ENCODE peak calls at places on chromosome 6, in five cellular contexts. One of them, this sample, is unnamed.

GRCh38 chr6:140988780-140989179 is 1143.9 kb upstream of the GJE1 start:
- DNase-seq in hepatocyte: no peak
- DNase-seq in posterior cingulate gyrus: no peak
- DNase-seq in iPS DF 6.9: no peak
- DNase-seq in colonic mucosa: no peak
- DNase-seq in this sample: no peak

GRCh38 chr6:147158881-147159280 is 45.3 kb upstream of the STXBP5 start:
- DNase-seq in hepatocyte: no peak
- DNase-seq in colonic mucosa: no peak
- DNase-seq in posterior cingulate gyrus: no peak
- DNase-seq in iPS DF 6.9: no peak
- DNase-seq in this sample: no peak

GRCh38 chr6:31842056-31842455 is 14.5 kb downstream of the HSPA1B start:
- DNase-seq in colonic mucosa: no peak
- DNase-seq in hepatocyte: no peak
- DNase-seq in iPS DF 6.9: no peak
- DNase-seq in posterior cingulate gyrus: no peak
- DNase-seq in this sample: no peak

GRCh38 chr6:7146079-7146828 is 38.5 kb downstream of the RREB1 start:
- DNase-seq in iPS DF 6.9: no peak
- DNase-seq in hepatocyte: peak
- DNase-seq in colonic mucosa: peak
- DNase-seq in posterior cingulate gyrus: no peak
- DNase-seq in this sample: no peak

GRCh38 chr6:27176096-27176495 is 71.4 kb upstream of the PRSS16 start:
- DNase-seq in iPS DF 6.9: no peak
- DNase-seq in colonic mucosa: no peak
- DNase-seq in posterior cingulate gyrus: no peak
- DNase-seq in hepatocyte: peak
- DNase-seq in this sample: no peak

GRCh38 chr6:41111017-41111416 is 38.2 kb downstream of the NFYA start:
- DNase-seq in hepatocyte: no peak
- DNase-seq in iPS DF 6.9: no peak
- DNase-seq in posterior cingulate gyrus: no peak
- DNase-seq in colonic mucosa: no peak
- DNase-seq in this sample: no peak

GRCh38 chr6:80437186-80437585 is 330.7 kb downstream of the BCKDHB start:
- DNase-seq in colonic mucosa: no peak
- DNase-seq in hepatocyte: no peak
- DNase-seq in iPS DF 6.9: no peak
- DNase-seq in posterior cingulate gyrus: no peak
- DNase-seq in this sample: no peak

GRCh38 chr6:146578054-146578453 is 20.7 kb upstream of the ADGB start:
- DNase-seq in colonic mucosa: no peak
- DNase-seq in hepatocyte: no peak
- DNase-seq in iPS DF 6.9: no peak
- DNase-seq in posterior cingulate gyrus: no peak
- DNase-seq in this sample: no peak

GRCh38 chr6:14826456-14826855 is 419.4 kb upstream of the JARID2 start:
- DNase-seq in colonic mucosa: peak
- DNase-seq in hepatocyte: no peak
- DNase-seq in posterior cingulate gyrus: no peak
- DNase-seq in iPS DF 6.9: no peak
- DNase-seq in this sample: no peak

GRCh38 chr6:71531006-71531405 is 242.4 kb downstream of the OGFRL1 start:
- DNase-seq in posterior cingulate gyrus: no peak
- DNase-seq in iPS DF 6.9: no peak
- DNase-seq in hepatocyte: no peak
- DNase-seq in colonic mucosa: no peak
- DNase-seq in this sample: no peak

GRCh38 chr6:16591681-16592549 is 169.3 kb downstream of the ATXN1 start:
- DNase-seq in hepatocyte: no peak
- DNase-seq in posterior cingulate gyrus: no peak
- DNase-seq in colonic mucosa: no peak
- DNase-seq in iPS DF 6.9: no peak
- DNase-seq in this sample: no peak

GRCh38 chr6:43334466-43335095 is 26.0 kb upstream of the CRIP3 start:
- DNase-seq in posterior cingulate gyrus: no peak
- DNase-seq in iPS DF 6.9: peak
- DNase-seq in hepatocyte: peak
- DNase-seq in colonic mucosa: peak
- DNase-seq in this sample: no peak

GRCh38 chr6:22804620-22805271 is 235.4 kb downstream of the HDGFL1 start:
- DNase-seq in hepatocyte: no peak
- DNase-seq in iPS DF 6.9: no peak
- DNase-seq in colonic mucosa: no peak
- DNase-seq in posterior cingulate gyrus: no peak
- DNase-seq in this sample: no peak

GRCh38 chr6:169502445-169502844 is 199.4 kb downstream of the WDR27 start:
- DNase-seq in colonic mucosa: no peak
- DNase-seq in hepatocyte: no peak
- DNase-seq in posterior cingulate gyrus: no peak
- DNase-seq in iPS DF 6.9: no peak
- DNase-seq in this sample: no peak

GRCh38 chr6:150354754-150355571 is 13.8 kb upstream of the IYD start:
- DNase-seq in colonic mucosa: no peak
- DNase-seq in posterior cingulate gyrus: no peak
- DNase-seq in hepatocyte: no peak
- DNase-seq in iPS DF 6.9: no peak
- DNase-seq in this sample: no peak

GRCh38 chr6:113855500-113856010 is 1.6 kb upstream of the MARCKS start:
- DNase-seq in hepatocyte: peak
- DNase-seq in iPS DF 6.9: no peak
- DNase-seq in colonic mucosa: peak
- DNase-seq in posterior cingulate gyrus: peak
- DNase-seq in this sample: no peak

GRCh38 chr6:128932061-128932460 is 49.1 kb downstream of the LAMA2 start:
- DNase-seq in iPS DF 6.9: no peak
- DNase-seq in hepatocyte: no peak
- DNase-seq in posterior cingulate gyrus: no peak
- DNase-seq in colonic mucosa: no peak
- DNase-seq in this sample: no peak

GRCh38 chr6:89260832-89261231 is 43.7 kb upstream of the GABRR1 start:
- DNase-seq in colonic mucosa: no peak
- DNase-seq in posterior cingulate gyrus: no peak
- DNase-seq in iPS DF 6.9: no peak
- DNase-seq in hepatocyte: peak
- DNase-seq in this sample: no peak

GRCh38 chr6:34240329-34241248 is 3.9 kb downstream of the HMGA1 start:
- DNase-seq in hepatocyte: no peak
- DNase-seq in colonic mucosa: peak
- DNase-seq in iPS DF 6.9: no peak
- DNase-seq in posterior cingulate gyrus: no peak
- DNase-seq in this sample: no peak

GRCh38 chr6:27591660-27592059 is 118.8 kb upstream of the ZNF184 start:
- DNase-seq in iPS DF 6.9: no peak
- DNase-seq in hepatocyte: peak
- DNase-seq in posterior cingulate gyrus: no peak
- DNase-seq in colonic mucosa: no peak
- DNase-seq in this sample: no peak

GRCh38 chr6:163760860-163761259 is 346.3 kb downstream of the QKI start:
- DNase-seq in posterior cingulate gyrus: no peak
- DNase-seq in iPS DF 6.9: no peak
- DNase-seq in colonic mucosa: no peak
- DNase-seq in hepatocyte: no peak
- DNase-seq in this sample: no peak

GRCh38 chr6:27777614-27778355 is 134.4 kb downstream of the OR2B2 start:
- DNase-seq in iPS DF 6.9: no peak
- DNase-seq in hepatocyte: no peak
- DNase-seq in posterior cingulate gyrus: no peak
- DNase-seq in colonic mucosa: no peak
- DNase-seq in this sample: no peak

GRCh38 chr6:24033284-24033683 is 92.7 kb upstream of the NRSN1 start:
- DNase-seq in hepatocyte: no peak
- DNase-seq in iPS DF 6.9: no peak
- DNase-seq in posterior cingulate gyrus: no peak
- DNase-seq in colonic mucosa: no peak
- DNase-seq in this sample: no peak

GRCh38 chr6:50711686-50712085 is 1.6 kb upstream of the TFAP2D start:
- DNase-seq in iPS DF 6.9: no peak
- DNase-seq in colonic mucosa: no peak
- DNase-seq in posterior cingulate gyrus: no peak
- DNase-seq in hepatocyte: no peak
- DNase-seq in this sample: no peak